ENCODE peak calls at places on chromosome 18, in ten cellular contexts. F, U, A, O, T, S, J, V, C and N are unnamed samples.

GRCh38 chr18:58135806-58136331 is 91.8 kb downstream of the NEDD4L start:
- DNase-seq in F (peak), U (no peak), A (no peak), O (peak), T (peak), S (peak), J (peak), V (peak), C (peak), N (peak)

GRCh38 chr18:49893036-49893435 is 79.7 kb upstream of the ACAA2 start:
- DNase-seq in F (no peak), U (no peak), A (no peak), O (no peak), T (no peak), S (no peak), J (no peak), V (no peak), C (no peak), N (no peak)

GRCh38 chr18:28163201-28163778 is 13.6 kb downstream of the CDH2 start:
- DNase-seq in F (no peak), U (no peak), A (no peak), O (no peak), T (no peak), S (no peak), J (peak), V (no peak), C (peak), N (no peak)

GRCh38 chr18:11074879-11075278 is 74.5 kb downstream of the PIEZO2 start:
- DNase-seq in F (no peak), U (no peak), A (no peak), O (no peak), T (no peak), S (no peak), J (no peak), V (no peak), C (no peak), N (no peak)

GRCh38 chr18:8177330-8178016 is 431.8 kb upstream of the RAB12 start:
- DNase-seq in F (peak), U (no peak), A (no peak), O (no peak), T (peak), S (no peak), J (peak), V (peak), C (peak), N (no peak)

GRCh38 chr18:55575066-55575465 is 12.9 kb downstream of the TCF4 start:
- DNase-seq in F (peak), U (no peak), A (no peak), O (no peak), T (no peak), S (no peak), J (no peak), V (no peak), C (no peak), N (no peak)

GRCh38 chr18:11177382-11177781 is 28.0 kb upstream of the PIEZO2 start:
- DNase-seq in F (no peak), U (no peak), A (no peak), O (no peak), T (no peak), S (no peak), J (no peak), V (no peak), C (no peak), N (no peak)

GRCh38 chr18:79876497-79876896 is 75.0 kb downstream of the SLC66A2 start:
- DNase-seq in F (no peak), U (peak), A (no peak), O (no peak), T (no peak), S (no peak), J (no peak), V (no peak), C (no peak), N (peak)

GRCh38 chr18:1648715-1649114 is 744.0 kb downstream of the ADCYAP1 start:
- DNase-seq in F (no peak), U (no peak), A (no peak), O (no peak), T (no peak), S (no peak), J (no peak), V (no peak), C (no peak), N (no peak)

GRCh38 chr18:23226930-23227728 is 91.8 kb downstream of the CABLES1 start:
- DNase-seq in F (no peak), U (peak), A (no peak), O (no peak), T (no peak), S (no peak), J (peak), V (no peak), C (peak), N (no peak)

GRCh38 chr18:78448106-78448505 is 531.5 kb upstream of the SALL3 start:
- DNase-seq in F (no peak), U (no peak), A (no peak), O (no peak), T (no peak), S (no peak), J (no peak), V (no peak), C (no peak), N (no peak)

GRCh38 chr18:22872894-22873537 is 60.1 kb upstream of the RBBP8 start:
- DNase-seq in F (no peak), U (no peak), A (no peak), O (no peak), T (no peak), S (no peak), J (peak), V (no peak), C (no peak), N (no peak)

GRCh38 chr18:69838620-69839411 is 108.9 kb downstream of the CD226 start:
- DNase-seq in F (no peak), U (no peak), A (no peak), O (peak), T (peak), S (no peak), J (no peak), V (no peak), C (no peak), N (peak)

GRCh38 chr18:37631422-37631821 is 65.8 kb upstream of the CELF4 start:
- DNase-seq in F (no peak), U (no peak), A (no peak), O (no peak), T (no peak), S (no peak), J (no peak), V (no peak), C (no peak), N (no peak)

GRCh38 chr18:72375628-72376027 is 168.5 kb downstream of the CBLN2 start:
- DNase-seq in F (no peak), U (no peak), A (peak), O (no peak), T (no peak), S (no peak), J (peak), V (peak), C (peak), N (no peak)

GRCh38 chr18:43935051-43935412 is 657.7 kb upstream of the SYT4 start:
- DNase-seq in F (no peak), U (no peak), A (no peak), O (no peak), T (no peak), S (no peak), J (peak), V (peak), C (peak), N (no peak)

GRCh38 chr18:61474918-61475317 is 141.7 kb downstream of the CDH20 start:
- DNase-seq in F (no peak), U (no peak), A (no peak), O (no peak), T (peak), S (no peak), J (no peak), V (no peak), C (no peak), N (no peak)

GRCh38 chr18:55018602-55019001 is 59.3 kb upstream of the CCDC68 start:
- DNase-seq in F (no peak), U (no peak), A (no peak), O (no peak), T (no peak), S (no peak), J (peak), V (peak), C (peak), N (no peak)

GRCh38 chr18:45050712-45051639 is 370.3 kb downstream of the SETBP1 start:
- DNase-seq in F (no peak), U (no peak), A (no peak), O (no peak), T (no peak), S (no peak), J (peak), V (peak), C (peak), N (peak)

GRCh38 chr18:49707594-49707993 is 105.7 kb downstream of the ACAA2 start:
- DNase-seq in F (no peak), U (no peak), A (no peak), O (no peak), T (no peak), S (no peak), J (no peak), V (no peak), C (no peak), N (no peak)

GRCh38 chr18:31942301-31942998 is 478 bp downstream of the TRAPPC8 start:
- DNase-seq in F (peak), U (peak), A (no peak), O (peak), T (peak), S (no peak), J (peak), V (no peak), C (peak), N (peak)

GRCh38 chr18:67590571-67591141 is 74.1 kb upstream of the DSEL start:
- DNase-seq in F (peak), U (no peak), A (no peak), O (no peak), T (no peak), S (no peak), J (peak), V (no peak), C (peak), N (no peak)

GRCh38 chr18:54181856-54182612 is 42.4 kb downstream of the MBD2 start:
- DNase-seq in F (no peak), U (no peak), A (no peak), O (no peak), T (no peak), S (no peak), J (peak), V (no peak), C (no peak), N (no peak)

GRCh38 chr18:75823376-75823950 is 396.0 kb upstream of the SMIM21 start:
- DNase-seq in F (no peak), U (no peak), A (no peak), O (no peak), T (peak), S (no peak), J (no peak), V (no peak), C (no peak), N (peak)

GRCh38 chr18:7626922-7627440 is 59.9 kb downstream of the PTPRM start:
- DNase-seq in F (no peak), U (no peak), A (peak), O (no peak), T (no peak), S (no peak), J (peak), V (no peak), C (peak), N (no peak)

GRCh38 chr18:66497351-66497750 is 106.5 kb downstream of the CDH19 start:
- DNase-seq in F (no peak), U (no peak), A (no peak), O (no peak), T (no peak), S (no peak), J (no peak), V (no peak), C (no peak), N (no peak)

GRCh38 chr18:26540041-26540628 is 8.2 kb downstream of the KCTD1 start:
- DNase-seq in F (no peak), U (no peak), A (no peak), O (no peak), T (no peak), S (no peak), J (peak), V (no peak), C (peak), N (no peak)

GRCh38 chr18:37282386-37283037 is 283.1 kb downstream of the CELF4 start:
- DNase-seq in F (no peak), U (no peak), A (no peak), O (no peak), T (no peak), S (no peak), J (no peak), V (no peak), C (no peak), N (peak)

GRCh38 chr18:27661320-27662049 is 476.4 kb upstream of the CHST9 start:
- DNase-seq in F (peak), U (no peak), A (no peak), O (no peak), T (peak), S (no peak), J (no peak), V (no peak), C (no peak), N (no peak)

GRCh38 chr18:78242796-78243195 is 736.8 kb upstream of the SALL3 start:
- DNase-seq in F (no peak), U (peak), A (no peak), O (no peak), T (no peak), S (no peak), J (no peak), V (no peak), C (no peak), N (no peak)

GRCh38 chr18:55234366-55235093 is 275.3 kb upstream of the CCDC68 start:
- DNase-seq in F (peak), U (peak), A (no peak), O (peak), T (peak), S (peak), J (peak), V (peak), C (peak), N (peak)

GRCh38 chr18:449374-449773 is 51.1 kb downstream of the COLEC12 start:
- DNase-seq in F (no peak), U (no peak), A (no peak), O (no peak), T (peak), S (no peak), J (no peak), V (no peak), C (no peak), N (no peak)

GRCh38 chr18:1663879-1664705 is 759.4 kb downstream of the ADCYAP1 start:
- DNase-seq in F (peak), U (peak), A (no peak), O (peak), T (peak), S (peak), J (peak), V (no peak), C (peak), N (peak)